ENCODE peak calls at places on chromosomes 11 and 22, in eight cellular contexts. Z, Q, L, H, A, X, Y and U are unnamed samples. For H3K4me1, the result is how much of the 10 kb centered on the place peaks cover.

GRCh38 chr11:13784848-13785247 is 116.4 kb downstream of the FAR1 start:
- DNase-seq in L (no peak), Y (no peak), A (no peak), X (no peak), Q (no peak), Z (no peak), H (no peak), U (no peak)

GRCh38 chr11:116187026-116187425 is 585.8 kb downstream of the BUD13 start:
- DNase-seq in X (no peak), Y (no peak), H (no peak), Q (no peak), Z (no peak), A (no peak), L (no peak), U (no peak)

GRCh38 chr22:26812731-26813130 is 155.3 kb downstream of the MIAT start:
- DNase-seq in A (no peak), Z (no peak), Q (no peak), Y (no peak), H (no peak), X (no peak), L (no peak), U (no peak)

GRCh38 chr11:35009191-35009940 is 92.9 kb downstream of the PDHX start:
- DNase-seq in X (no peak), L (peak), Q (no peak), Y (no peak), H (no peak), A (no peak), Z (no peak), U (no peak)

GRCh38 chr11:45209904-45210699 is 63.7 kb downstream of the PRDM11 start:
- DNase-seq in Y (peak), H (peak), Q (peak), A (peak), L (peak), Z (no peak), X (no peak), U (peak)

GRCh38 chr22:28795932-28796856 is 4.2 kb downstream of the XBP1 start:
- DNase-seq in L (no peak), Y (no peak), Z (no peak), H (no peak), X (no peak), A (no peak), Q (no peak), U (no peak)

GRCh38 chr11:88552377-88553029 is 215.0 kb upstream of the CTSC start:
- DNase-seq in Y (no peak), H (peak), A (peak), Z (no peak), L (peak), Q (no peak), X (no peak), U (no peak)

GRCh38 chr11:100557830-100558611 is 129.1 kb upstream of the ARHGAP42 start:
- DNase-seq in H (no peak), X (no peak), L (no peak), A (no peak), Y (no peak), Z (no peak), Q (no peak), U (peak)

GRCh38 chr11:7514099-7514725 is 413 bp downstream of the PPFIBP2 start:
- DNase-seq in X (no peak), Y (peak), L (no peak), Q (no peak), H (no peak), Z (no peak), A (no peak), U (peak)

GRCh38 chr22:23313791-23314567 is 133.7 kb downstream of the BCR start:
- DNase-seq in Z (no peak), X (no peak), A (no peak), L (no peak), Y (no peak), Q (no peak), H (no peak), U (no peak)

GRCh38 chr11:79374707-79375106 is 66.1 kb downstream of the TENM4 start:
- DNase-seq in L (no peak), Z (no peak), Y (no peak), Q (no peak), X (no peak), A (no peak), H (no peak), U (no peak)

GRCh38 chr11:105937331-105937730 is 84.7 kb downstream of the MSANTD4 start:
- DNase-seq in Q (no peak), X (no peak), Z (no peak), A (no peak), L (no peak), H (no peak), Y (no peak), U (no peak)

GRCh38 chr11:134818531-134818930 is 406.5 kb upstream of the B3GAT1 start:
- DNase-seq in Z (no peak), X (no peak), Q (no peak), L (peak), A (no peak), H (no peak), Y (no peak), U (no peak)

GRCh38 chr22:42511401-42511891 is 8.2 kb downstream of the RRP7A start:
- DNase-seq in Z (no peak), X (no peak), Q (no peak), Y (no peak), A (no peak), H (no peak), L (no peak), U (no peak)

GRCh38 chr11:18248561-18248960 is at the start of gene SAA2:
- DNase-seq in A (no peak), H (no peak), Q (no peak), L (no peak), Z (no peak), X (no peak), Y (no peak), U (no peak)

GRCh38 chr22:49195636-49196035 is 632.0 kb downstream of the BRD1 start:
- DNase-seq in L (no peak), Y (no peak), A (no peak), Q (no peak), Z (no peak), X (peak), H (no peak), U (peak)

GRCh38 chr22:42553475-42554361 is at the start of gene SERHL2:
- DNase-seq in L (peak), Q (peak), Y (peak), H (peak), X (peak), Z (no peak), A (peak), U (peak)

GRCh38 chr11:76115555-76115954 is 90.7 kb downstream of the WNT11 start:
- DNase-seq in L (no peak), Q (no peak), A (no peak), Y (no peak), H (no peak), X (no peak), Z (no peak), U (no peak)

GRCh38 chr11:70742553-70743291 is 344.4 kb downstream of the CTTN start:
- DNase-seq in X (no peak), L (no peak), H (peak), A (peak), Z (no peak), Y (no peak), Q (no peak), U (peak)

GRCh38 chr11:118694185-118694584 is 14.7 kb upstream of the TREH start:
- DNase-seq in Y (no peak), L (no peak), Z (no peak), H (no peak), Q (no peak), A (no peak), X (no peak), U (no peak)
- H3K4me1 ChIP-seq in Y (under half), L (under half), Z (under half), H (under half), Q (under half), A (under half), X (under half), U (under half)

GRCh38 chr22:39132871-39133524 is 19.5 kb downstream of the CBX7 start:
- DNase-seq in L (no peak), Y (no peak), A (no peak), Z (no peak), Q (no peak), X (no peak), H (no peak), U (peak)

GRCh38 chr22:39134366-39135091 is 18.0 kb downstream of the CBX7 start:
- DNase-seq in A (no peak), Q (no peak), H (no peak), L (no peak), Z (no peak), X (no peak), Y (no peak), U (peak)

GRCh38 chr22:39135092-39135896 is 17.2 kb downstream of the CBX7 start:
- DNase-seq in Q (no peak), Z (no peak), A (no peak), H (no peak), X (no peak), Y (peak), L (no peak), U (no peak)

GRCh38 chr22:39132281-39132680 is 20.2 kb downstream of the CBX7 start:
- DNase-seq in X (no peak), H (no peak), Q (no peak), Z (no peak), Y (no peak), A (no peak), L (no peak), U (peak)

GRCh38 chr22:39133871-39134270 is 18.6 kb downstream of the CBX7 start:
- DNase-seq in X (no peak), Y (no peak), Z (no peak), H (no peak), A (no peak), L (no peak), Q (no peak), U (no peak)
- H3K4me3 ChIP-seq in X (no peak), Y (no peak), Z (no peak), H (no peak), A (no peak), L (no peak), Q (no peak), U (no peak)

DNA sequence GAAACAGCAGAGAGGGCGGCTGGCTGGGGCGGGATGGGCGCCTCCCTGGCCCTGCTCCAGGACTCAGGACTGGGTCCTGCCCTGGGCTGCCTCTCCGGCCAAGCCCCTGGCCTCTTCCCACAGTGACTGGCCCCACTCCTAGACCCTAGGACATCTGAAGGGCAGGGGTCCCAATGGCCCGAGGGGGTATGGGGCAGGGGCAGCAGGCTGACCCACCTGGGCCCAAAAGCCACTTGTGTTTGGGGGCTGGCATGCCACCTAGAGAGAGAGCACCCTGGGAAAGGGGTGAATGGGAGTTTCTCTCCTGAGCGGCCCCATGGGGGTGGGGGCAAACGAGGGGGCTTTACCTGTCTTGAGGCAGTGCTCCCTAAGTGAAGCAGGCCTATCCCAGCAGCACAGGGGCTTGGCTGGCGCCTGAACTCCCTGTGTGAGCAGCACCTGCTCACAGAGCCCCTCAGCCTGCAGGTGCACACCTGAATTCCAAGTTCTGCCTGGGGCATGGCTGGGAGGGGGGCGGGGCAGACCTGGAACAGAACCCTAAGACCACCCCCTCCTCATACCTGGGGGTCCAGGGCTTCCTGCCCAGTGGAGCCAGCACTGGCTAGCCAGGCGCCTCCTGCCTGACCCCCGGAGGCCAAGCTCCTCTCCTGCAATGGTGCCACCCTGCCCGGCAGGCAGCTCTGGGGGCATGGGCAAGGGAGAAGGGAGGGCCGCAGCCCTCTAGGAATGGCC is 16.9 kb downstream of the DUSP8 start:
- DNase-seq in Q (no peak), Z (no peak), X (peak), L (no peak), A (no peak), Y (no peak), H (no peak), U (no peak)
- H3K4me1 ChIP-seq in Q (under half), Z (under half), X (under half), L (under half), A (under half), Y (half or more), H (under half), U (under half)

DNA sequence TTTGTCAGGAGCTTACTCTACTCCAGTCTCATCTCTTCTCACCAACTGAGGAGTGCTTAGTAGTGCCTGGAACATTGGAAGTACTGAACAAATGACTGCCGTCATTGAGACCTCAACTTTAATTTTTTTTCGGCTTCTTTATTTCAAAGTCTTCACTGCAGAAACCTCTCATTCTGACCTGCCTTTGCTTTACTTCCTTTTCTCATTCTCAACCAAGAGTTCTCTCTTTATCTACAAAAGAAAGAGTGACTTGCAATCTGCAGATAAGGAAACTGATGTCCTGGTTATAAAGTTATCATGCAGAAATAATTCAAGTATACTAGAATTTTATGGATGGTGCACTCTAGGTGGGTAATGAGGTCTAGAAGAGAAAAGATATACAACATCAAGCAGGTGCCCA is 1.2 kb upstream of the EED start:
- DNase-seq in Q (no peak), L (no peak), X (no peak), Z (no peak), H (no peak), Y (no peak), A (no peak), U (no peak)
- H3K4me3 ChIP-seq in Q (no peak), L (no peak), X (no peak), Z (no peak), H (no peak), Y (no peak), A (no peak), U (no peak)

GRCh38 chr11:26779466-26779865 is 57.6 kb upstream of the SLC5A12 start:
- DNase-seq in Q (no peak), Z (no peak), A (no peak), L (no peak), H (no peak), Y (no peak), X (no peak), U (no peak)

GRCh38 chr11:26778000-26778757 is 56.3 kb upstream of the SLC5A12 start:
- DNase-seq in A (no peak), Y (no peak), X (no peak), Q (no peak), Z (no peak), H (no peak), L (no peak), U (no peak)

GRCh38 chr11:26780686-26781085 is 58.8 kb upstream of the SLC5A12 start:
- DNase-seq in X (no peak), Z (no peak), Q (no peak), L (no peak), H (no peak), Y (no peak), A (no peak), U (no peak)

GRCh38 chr11:26782220-26782619 is 60.4 kb upstream of the SLC5A12 start:
- DNase-seq in Z (no peak), X (no peak), L (no peak), H (no peak), Y (no peak), A (no peak), Q (no peak), U (no peak)

GRCh38 chr11:26777276-26777939 is 55.5 kb upstream of the SLC5A12 start:
- DNase-seq in A (no peak), X (no peak), H (no peak), L (no peak), Q (no peak), Z (no peak), Y (no peak), U (no peak)
- H3K4me1 ChIP-seq in A (under half), X (under half), H (under half), L (under half), Q (under half), Z (under half), Y (under half), U (under half)

DNA sequence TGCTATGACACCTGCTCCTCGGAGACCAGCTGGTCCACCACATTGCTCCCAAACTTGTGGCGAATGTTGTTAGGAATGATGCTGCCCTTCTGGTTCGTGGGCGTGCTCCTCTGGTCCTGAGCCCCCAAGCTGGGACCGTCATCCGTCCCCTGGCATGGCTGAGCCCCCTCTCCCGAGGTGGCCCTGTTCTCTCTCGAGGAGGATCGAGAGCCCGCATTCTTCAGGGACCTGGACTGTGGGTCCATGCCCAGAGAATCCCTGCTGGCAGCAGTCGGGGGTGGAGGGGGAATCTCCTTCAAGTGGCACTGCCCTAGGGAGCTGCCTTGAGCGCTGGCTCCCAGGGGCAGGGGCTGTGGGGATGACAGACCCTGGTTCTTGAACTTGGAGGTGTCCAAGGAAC is 17.4 kb downstream of the TST start:
- DNase-seq in A (no peak), Y (no peak), H (no peak), L (no peak), Q (no peak), X (no peak), Z (no peak), U (no peak)
- H3K4me3 ChIP-seq in A (no peak), Y (no peak), H (no peak), L (no peak), Q (no peak), X (no peak), Z (no peak), U (no peak)

DNA sequence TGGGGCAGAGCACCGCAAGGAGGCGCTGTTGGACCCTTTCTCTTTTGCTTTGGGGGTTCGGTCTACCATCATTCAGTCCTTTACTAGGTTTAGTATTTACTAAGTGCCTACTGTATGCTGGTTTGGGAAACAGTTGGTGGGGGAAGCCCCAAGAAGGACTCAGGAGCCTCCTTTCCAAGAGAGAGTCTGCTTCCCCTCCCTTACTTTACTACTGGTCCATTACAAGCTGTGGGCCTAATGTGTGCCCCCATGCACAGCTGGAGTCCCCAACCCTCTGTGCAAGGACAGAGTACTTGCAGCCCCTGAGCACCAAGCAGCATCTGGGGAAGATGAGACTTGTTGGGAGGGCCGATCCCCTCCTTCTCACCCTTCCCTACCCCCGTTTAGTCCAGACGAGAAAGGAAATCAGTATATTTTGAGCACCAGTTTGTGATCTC is 876 bp upstream of the UBE2L6 start:
- DNase-seq in Y (no peak), Z (no peak), H (peak), X (peak), Q (no peak), L (peak), A (no peak), U (no peak)
- H3K4me1 ChIP-seq in Y (under half), Z (under half), H (under half), X (under half), Q (under half), L (under half), A (under half), U (under half)

DNA sequence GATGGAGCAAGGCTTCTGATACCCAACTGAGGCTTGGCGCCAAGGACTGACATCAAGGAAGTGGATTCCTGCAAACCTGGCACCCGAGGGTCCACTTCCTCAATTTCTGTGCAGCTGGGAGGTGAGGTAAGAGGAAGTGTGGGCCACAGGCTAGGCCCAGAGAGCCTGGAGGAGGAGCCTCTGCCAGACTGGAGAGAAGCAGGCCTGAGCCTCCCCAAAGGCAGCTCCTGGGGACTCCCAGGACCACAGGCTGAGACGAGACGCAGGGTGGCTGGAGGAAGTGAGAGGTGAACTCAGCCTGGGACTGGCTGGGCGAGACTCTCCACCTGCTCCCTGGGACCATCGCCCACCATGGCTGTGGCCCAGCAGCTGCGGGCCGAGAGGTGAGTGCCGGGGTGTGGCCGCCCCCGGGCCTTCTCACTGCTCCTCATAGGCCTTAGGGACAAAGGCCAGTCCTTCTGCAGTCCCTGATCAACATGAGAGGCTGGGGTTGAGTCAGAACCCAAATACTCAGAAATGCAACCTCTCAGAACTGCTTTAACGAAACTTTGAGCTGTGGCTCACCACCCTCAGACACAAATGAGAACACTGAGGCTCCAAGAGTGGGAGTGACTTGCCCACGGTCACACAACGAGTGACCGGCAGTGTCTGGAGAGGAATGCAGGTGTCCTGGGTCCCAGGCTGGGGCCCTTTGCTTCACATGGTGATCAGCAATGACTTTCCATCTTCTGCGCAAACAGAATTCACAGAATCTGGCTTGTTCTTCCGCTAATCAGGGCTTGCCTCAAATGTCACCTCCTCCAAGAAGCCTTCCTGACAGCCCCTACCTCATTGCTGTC is at the start of gene NCF4:
- DNase-seq in X (peak), H (no peak), Y (peak), Z (peak), Q (peak), L (peak), A (peak), U (peak)
- H3K4me3 ChIP-seq in X (peak), H (no peak), Y (peak), Z (peak), Q (no peak), L (no peak), A (peak), U (peak)